ENCODE peak calls at places on chromosomes 4 and X, in seven cellular contexts. R is stimulated activated CD4-positive, alpha-beta T cell treated with anti-CD3 and anti-CD28 coated beads, Interleukin-2, amount 100 ng/mL, for 24 hours; D is nephron progenitor cell; Q is AG10803; W is HS-27A; B is kidney epithelial cell; K is caudate nucleus. X is an unnamed sample.

GRCh38 chr4:71195932-71196331 is 142.9 kb upstream of the SLC4A4 start:
- DNase-seq in K (no peak), Q (peak), W (no peak), D (no peak), B (peak), R (no peak), X (no peak)

GRCh38 chrX:17072726-17073125 is 126.3 kb downstream of the REPS2 start:
- DNase-seq in B (no peak), Q (no peak), R (no peak), W (no peak), D (no peak), K (no peak), X (no peak)

GRCh38 chr4:30789219-30789671 is 69.1 kb downstream of the PCDH7 start:
- DNase-seq in W (no peak), B (no peak), Q (no peak), K (no peak), R (no peak), D (no peak), X (no peak)

GRCh38 chr4:126123933-126124332 is 809.2 kb downstream of the FAT4 start:
- DNase-seq in B (no peak), K (no peak), Q (peak), W (no peak), R (no peak), D (no peak), X (no peak)

GRCh38 chr4:1045595-1046201 is 34.3 kb downstream of the FGFRL1 start:
- DNase-seq in R (no peak), Q (no peak), B (no peak), K (peak), W (no peak), D (no peak), X (no peak)

GRCh38 chr4:3709846-3710441 is 56.2 kb upstream of the ADRA2C start:
- DNase-seq in D (no peak), B (no peak), Q (no peak), W (no peak), R (no peak), K (no peak), X (no peak)

GRCh38 chr4:53497446-53498069 is 93.7 kb downstream of the LNX1 start:
- DNase-seq in K (no peak), D (no peak), W (no peak), R (no peak), Q (peak), B (no peak), X (no peak)

GRCh38 chrX:54495814-54496516 is at the start of gene FGD1:
- DNase-seq in D (peak), Q (peak), R (peak), K (peak), B (no peak), W (no peak), X (no peak)

GRCh38 chrX:17738737-17739535 is 1.6 kb downstream of the SCML1 start:
- DNase-seq in R (no peak), Q (peak), B (no peak), D (no peak), W (no peak), K (no peak), X (no peak)

GRCh38 chr4:183960021-183960420 is 54.9 kb downstream of the STOX2 start:
- DNase-seq in R (no peak), Q (peak), K (peak), D (peak), W (no peak), B (peak), X (peak)

GRCh38 chrX:12901486-12901885 is 4.9 kb upstream of the TLR8 start:
- DNase-seq in R (peak), B (no peak), K (peak), Q (peak), D (peak), W (peak), X (peak)

GRCh38 chr4:675036-675804 is 878 bp downstream of the MYL5 start:
- DNase-seq in K (no peak), R (no peak), Q (peak), B (no peak), D (no peak), W (no peak), X (no peak)

GRCh38 chrX:110667706-110668105 is 127.9 kb downstream of the CHRDL1 start:
- DNase-seq in W (no peak), K (no peak), Q (no peak), R (no peak), D (peak), B (no peak), X (no peak)